ENCODE peak calls at places on chromosomes 13 and 19, in six cellular contexts. O is upper lobe of left lung; K is suprapubic skin; U is CD8-positive, alpha-beta T cell; H is Peyer's patch; S is mammary epithelial cell. Q is an unnamed sample. For H3K36me3 and H3K4me1, the result is how much of the 10 kb centered on the place peaks cover.

GRCh38 chr13:74839656-74840055 is 642.3 kb downstream of the TBC1D4 start:
- DNase-seq in H (no peak), U (no peak), O (no peak), K (no peak), S (peak), Q (no peak)

GRCh38 chr19:48756686-48757085 is 1.4 kb downstream of the FGF21 start:
- DNase-seq in U (no peak), S (no peak), O (no peak), H (no peak), K (no peak), Q (no peak)

GRCh38 chr13:20231839-20232555 is at the start of gene GJB6:
- DNase-seq in S (peak), U (no peak), K (no peak), O (peak), H (no peak), Q (no peak)

GRCh38 chr13:80339841-80340642 is 884 bp downstream of the SPRY2 start:
- DNase-seq in O (peak), H (peak), S (peak), U (peak), K (peak), Q (no peak)

GRCh38 chr19:32891609-32892008 is 22.0 kb upstream of the SLC7A9 start:
- DNase-seq in U (no peak), O (no peak), S (no peak), H (no peak), K (no peak), Q (no peak)

GRCh38 chr19:901216-902092 is 8.2 kb downstream of the RNU6-9 start:
- DNase-seq in K (no peak), H (no peak), O (no peak), U (no peak), S (no peak), Q (no peak)

GRCh38 chr19:55913643-55914268 is 18.4 kb downstream of the NLRP13 start:
- DNase-seq in U (no peak), H (no peak), K (no peak), S (no peak), O (no peak), Q (peak)

GRCh38 chr13:113080901-113081521 is 24.6 kb upstream of the F7 start:
- DNase-seq in O (peak), H (no peak), K (no peak), S (no peak), U (no peak), Q (no peak)

GRCh38 chr19:47779524-47780214 is 1.2 kb downstream of the SELENOW start:
- DNase-seq in H (no peak), O (no peak), U (no peak), K (no peak), S (no peak), Q (no peak)

GRCh38 chr13:26442541-26442940 is 114.9 kb upstream of the WASF3 start:
- DNase-seq in K (no peak), S (no peak), U (no peak), O (no peak), H (no peak), Q (no peak)

GRCh38 chr13:95745289-95745688 is 68.3 kb downstream of the DNAJC3 start:
- DNase-seq in S (no peak), H (no peak), K (no peak), O (no peak), U (no peak), Q (no peak)

GRCh38 chr19:55493052-55493649 is 4.9 kb downstream of the SSC5D start:
- DNase-seq in U (no peak), K (no peak), H (no peak), S (no peak), O (no peak), Q (no peak)

GRCh38 chr13:83798731-83799130 is 83.5 kb downstream of the SLITRK1 start:
- DNase-seq in U (no peak), H (no peak), O (no peak), S (peak), K (no peak), Q (no peak)

GRCh38 chr13:28185256-28185655 is 46.9 kb downstream of the PAN3 start:
- DNase-seq in S (no peak), U (no peak), K (no peak), O (no peak), H (no peak), Q (no peak)

GRCh38 chr13:28684257-28684656 is 25.3 kb downstream of the POMP start:
- DNase-seq in S (peak), U (no peak), H (no peak), K (no peak), O (peak), Q (peak)

GRCh38 chr13:76871332-76871945 is 14.8 kb downstream of the KCTD12 start:
- DNase-seq in H (no peak), S (no peak), O (no peak), K (no peak), U (no peak), Q (no peak)

GRCh38 chr13:28340272-28340793 is 154.6 kb downstream of the FLT1 start:
- DNase-seq in O (no peak), U (no peak), K (no peak), S (no peak), H (no peak), Q (peak)

GRCh38 chr19:49767380-49767779 is 579 bp downstream of the AP2A1 start:
- DNase-seq in U (no peak), H (no peak), S (no peak), O (no peak), K (no peak), Q (no peak)

GRCh38 chr19:6458695-6459355 is 767 bp downstream of the SLC25A23 start:
- DNase-seq in S (no peak), H (no peak), O (no peak), U (no peak), K (no peak), Q (no peak)

GRCh38 chr13:99120751-99121150 is 79.9 kb upstream of the UBAC2 start:
- DNase-seq in K (no peak), S (no peak), H (no peak), O (no peak), U (no peak), Q (no peak)
- H3K36me3 ChIP-seq in K (under half), S (under half), H (under half), O (under half), U (under half), Q (under half)

DNA sequence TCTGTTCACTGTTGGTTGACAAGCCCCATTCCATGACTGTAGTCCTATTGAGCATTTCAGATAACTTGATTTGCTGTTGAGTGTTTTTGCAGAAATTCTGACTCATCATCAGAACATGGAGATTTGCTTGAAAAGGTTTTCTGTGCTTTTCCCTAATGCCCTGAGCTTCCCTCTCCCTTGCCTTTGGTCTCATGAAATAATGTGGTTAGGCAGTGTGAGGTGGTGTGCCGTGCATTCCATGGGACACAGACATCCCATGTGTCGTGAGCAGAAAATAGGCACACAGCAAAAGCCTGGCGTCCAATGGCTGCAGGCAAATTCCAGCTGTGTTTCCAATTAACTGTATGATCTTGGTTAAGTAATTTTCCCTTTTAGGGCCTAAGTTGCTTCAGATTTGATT is 197.4 kb downstream of the DLEU7 start:
- DNase-seq in S (no peak), H (no peak), O (no peak), K (no peak), U (no peak), Q (no peak)
- H3K4me1 ChIP-seq in S (under half), H (under half), O (under half), K (under half), U (under half), Q (under half)

GRCh38 chr19:35039881-35040456 is 1.6 kb upstream of the HPN start:
- DNase-seq in U (no peak), H (no peak), O (peak), S (no peak), K (no peak), Q (no peak)
- H3K36me3 ChIP-seq in U (under half), H (under half), O (under half), S (under half), K (under half), Q (under half)

DNA sequence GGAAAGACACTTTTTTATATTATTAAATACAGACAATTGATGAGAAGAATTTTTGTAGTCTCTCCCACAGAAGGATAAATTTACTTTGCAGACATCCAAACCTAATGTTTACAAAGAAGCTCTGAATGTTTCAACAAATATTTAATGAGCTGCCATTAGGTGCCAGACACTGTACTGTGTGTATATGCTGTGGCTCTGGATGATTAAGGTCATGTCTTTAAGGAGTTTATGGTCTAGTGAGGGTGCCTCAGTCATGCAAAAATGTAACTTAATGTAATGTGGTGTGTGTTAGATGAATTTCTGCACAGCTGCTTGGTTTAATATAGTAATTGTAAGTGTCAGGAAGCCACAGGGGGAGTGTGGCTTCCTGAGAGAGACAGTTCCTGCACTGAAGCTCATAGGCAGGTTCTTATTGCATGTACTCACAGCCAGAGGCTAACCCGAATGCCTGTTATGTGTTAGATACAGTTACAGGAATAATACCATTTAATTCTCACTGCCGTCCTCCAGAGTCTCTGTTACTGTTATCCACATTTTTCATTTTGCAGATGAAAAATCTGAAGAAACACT is 43.3 kb downstream of the SPATA13 start:
- DNase-seq in H (no peak), S (no peak), O (no peak), K (no peak), U (no peak), Q (peak)
- H3K4me1 ChIP-seq in H (under half), S (under half), O (under half), K (under half), U (under half), Q (under half)

DNA sequence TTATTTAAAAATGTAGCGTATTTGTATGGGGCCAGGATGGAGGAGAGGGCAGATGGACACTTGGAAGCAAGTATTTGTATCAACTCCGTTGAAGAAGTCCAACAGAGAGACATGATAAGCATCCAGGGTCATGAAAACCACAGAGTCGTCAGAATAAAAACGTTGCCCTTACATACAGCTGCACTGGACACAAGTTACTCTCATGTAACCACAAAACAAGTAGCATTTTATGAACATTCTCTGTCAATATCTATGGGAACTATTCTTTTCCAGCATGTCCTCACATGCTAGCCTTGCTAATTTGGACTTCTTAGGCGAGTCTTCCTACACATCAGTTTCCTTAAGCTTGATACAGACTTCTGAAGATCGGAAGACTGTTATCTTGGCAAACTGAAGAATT is 35.0 kb downstream of the EFNB2 start:
- DNase-seq in H (no peak), O (no peak), U (no peak), S (peak), K (no peak), Q (no peak)
- H3K36me3 ChIP-seq in H (under half), O (under half), U (under half), S (under half), K (under half), Q (under half)

DNA sequence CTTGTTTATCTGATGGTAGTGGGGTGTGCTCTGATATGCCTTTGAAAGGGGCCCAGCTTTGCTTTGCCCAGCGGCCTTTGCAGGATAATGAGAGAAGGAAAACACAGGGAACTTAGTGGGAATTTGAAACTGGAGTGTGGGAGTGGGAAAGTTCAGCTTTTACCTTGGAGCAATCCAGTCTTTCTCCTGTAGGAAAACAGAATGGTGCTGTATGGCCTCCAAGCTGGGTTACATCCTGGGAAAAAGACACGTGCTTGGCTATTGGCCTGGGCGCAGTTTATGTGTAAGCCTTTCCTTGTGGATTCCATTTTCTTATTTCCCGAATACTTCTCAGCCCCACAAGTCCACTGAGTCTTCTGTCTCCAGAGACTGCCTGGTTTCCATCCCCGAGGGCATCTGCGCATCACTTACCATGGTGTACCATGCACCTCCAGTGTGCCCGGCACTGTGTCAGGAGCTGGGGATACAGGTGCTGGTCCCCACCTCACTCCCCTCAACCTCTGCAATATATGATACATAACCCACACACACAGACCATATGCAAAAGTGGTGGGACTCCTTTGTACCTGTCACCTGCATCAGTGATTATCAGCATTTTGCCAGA is 31.5 kb downstream of the ACTN4 start:
- DNase-seq in S (no peak), H (no peak), U (no peak), K (no peak), O (no peak), Q (no peak)
- H3K4me1 ChIP-seq in S (half or more), H (half or more), U (under half), K (half or more), O (half or more), Q (under half)

GRCh38 chr19:18537431-18537830 is 5.9 kb downstream of the FKBP8 start:
- DNase-seq in U (no peak), S (no peak), O (no peak), H (no peak), K (no peak), Q (no peak)

GRCh38 chr19:18541992-18542935 is 1.1 kb downstream of the FKBP8 start:
- DNase-seq in U (peak), H (no peak), O (no peak), S (no peak), K (no peak), Q (no peak)

GRCh38 chr19:18538115-18538514 is 5.3 kb downstream of the FKBP8 start:
- DNase-seq in O (peak), U (no peak), K (no peak), H (no peak), S (no peak), Q (no peak)

GRCh38 chr19:18541258-18541991 is 1.9 kb downstream of the FKBP8 start:
- DNase-seq in U (no peak), S (no peak), K (no peak), H (no peak), O (peak), Q (no peak)

DNA sequence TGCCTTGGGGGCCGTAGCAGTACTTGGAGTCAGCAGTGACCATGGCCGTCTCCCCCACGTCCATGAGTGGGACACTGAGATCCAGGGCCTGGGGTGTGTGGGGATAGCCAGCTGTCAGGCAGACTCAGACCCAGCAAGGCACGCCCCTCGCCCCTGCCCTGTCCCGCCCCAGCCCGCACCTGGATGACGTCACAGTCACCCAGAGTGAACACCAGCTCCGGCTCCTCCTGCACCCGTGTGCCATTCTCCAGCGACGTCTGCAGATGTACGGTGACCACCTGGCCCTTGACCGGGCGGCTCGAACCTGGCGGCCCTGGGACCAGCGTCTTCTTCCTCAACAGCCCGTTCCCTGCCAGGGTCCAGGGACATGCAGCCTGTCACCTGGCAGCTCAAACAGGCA is 4.0 kb downstream of the FKBP8 start:
- DNase-seq in K (no peak), S (no peak), H (no peak), O (no peak), U (no peak), Q (no peak)
- H3K36me3 ChIP-seq in K (half or more), S (under half), H (under half), O (half or more), U (under half), Q (half or more)

Q was measured in A673.